ENCODE peak calls at places on chromosomes 3 and 15, in six cellular contexts. D is EL; I is NAMALWA; F is Panc1; T is stimulated activated CD4-positive, alpha-beta T cell treated with anti-CD3 and anti-CD28 coated beads, Interleukin-15, amount 100 ng/mL, for 1 hour; J is stimulated activated CD8-positive, alpha-beta memory T cell treated with anti-CD3 and anti-CD28 coated beads, Interleukin-4, amount 100 ng/mL, for 24 hours. Z is an unnamed sample.

GRCh38 chr15:75696303-75696657 is 16.4 kb downstream of the CSPG4 start:
- DNase-seq in F (no peak), I (no peak), D (no peak), T (no peak), J (no peak), Z (no peak)

GRCh38 chr15:90493647-90494046 is 36.1 kb upstream of the CRTC3 start:
- DNase-seq in I (no peak), F (no peak), T (no peak), J (no peak), D (no peak), Z (no peak)

GRCh38 chr15:63088532-63089245 is 33.0 kb upstream of the LACTB start:
- DNase-seq in D (no peak), I (no peak), J (no peak), F (no peak), T (no peak), Z (no peak)

GRCh38 chr3:59313365-59313764 is 263.5 kb upstream of the CFAP20DC start:
- DNase-seq in F (peak), T (peak), J (peak), I (peak), D (peak), Z (no peak)

GRCh38 chr3:133488785-133489367 is 84.6 kb upstream of the CDV3 start:
- DNase-seq in I (no peak), T (no peak), F (no peak), J (no peak), D (peak), Z (no peak)

GRCh38 chr3:9903238-9903624 is 583 bp downstream of the IL17RE start:
- DNase-seq in D (peak), I (no peak), T (no peak), J (no peak), F (no peak), Z (no peak)

GRCh38 chr3:169886671-169887070 is 16.9 kb upstream of the LRRC31 start:
- DNase-seq in J (no peak), F (no peak), I (no peak), D (peak), T (no peak), Z (no peak)

GRCh38 chr3:187551419-187551818 is 118.8 kb downstream of the SST start:
- DNase-seq in F (no peak), D (peak), J (no peak), I (no peak), T (no peak), Z (no peak)

GRCh38 chr3:48268936-48269551 is 28.1 kb downstream of the ZNF589 start:
- DNase-seq in I (no peak), T (peak), D (no peak), J (peak), F (no peak), Z (no peak)

GRCh38 chr3:45759851-45760250 is 36.5 kb downstream of the SLC6A20 start:
- DNase-seq in J (no peak), I (no peak), F (no peak), T (no peak), D (no peak), Z (no peak)

GRCh38 chr3:10936686-10937085 is 55.9 kb upstream of the SLC6A1 start:
- DNase-seq in T (no peak), D (no peak), J (no peak), F (no peak), I (no peak), Z (no peak)

GRCh38 chr3:75294124-75294523 is 370.0 kb upstream of the FRG2C start:
- DNase-seq in I (peak), J (no peak), D (peak), T (no peak), F (no peak), Z (no peak)

GRCh38 chr3:11517601-11518000 is 126.1 kb downstream of the VGLL4 start:
- DNase-seq in T (no peak), J (no peak), F (no peak), D (no peak), I (no peak), Z (no peak)

GRCh38 chr15:71599404-71600225 is 210.7 kb upstream of the NR2E3 start:
- DNase-seq in F (no peak), D (no peak), J (no peak), T (no peak), I (no peak), Z (no peak)

GRCh38 chr15:101028772-101029438 is 109.7 kb downstream of the LRRK1 start:
- DNase-seq in D (no peak), J (no peak), F (no peak), T (no peak), I (no peak), Z (no peak)

GRCh38 chr3:18580268-18580667 is 155.1 kb upstream of the SATB1 start:
- DNase-seq in D (no peak), I (peak), J (no peak), T (no peak), F (no peak), Z (no peak)

GRCh38 chr15:31277335-31278055 is 49.1 kb upstream of the KLF13 start:
- DNase-seq in D (no peak), I (no peak), J (no peak), T (no peak), F (no peak), Z (no peak)

GRCh38 chr3:11509175-11510000 is 134.3 kb downstream of the VGLL4 start:
- DNase-seq in D (peak), F (no peak), T (no peak), I (no peak), J (no peak), Z (no peak)

Z was measured in SK-N-MC.